ENCODE peak calls at places on chromosomes 6 and 20, in four cellular contexts. L, J, N and R are unnamed samples.

GRCh38 chr20:18414140-18414539 is 52.7 kb downstream of the DZANK1 start:
- DNase-seq in L (no peak), J (no peak), N (no peak), R (no peak)

GRCh38 chr6:162177733-162178132 is 549.8 kb downstream of the PRKN start:
- DNase-seq in L (peak; percentile 49), J (peak; percentile 69), N (peak; percentile 93), R (no peak)

GRCh38 chr6:98532004-98532403 is 302.4 kb upstream of the POU3F2 start:
- DNase-seq in L (no peak), J (no peak), N (no peak), R (no peak)

GRCh38 chr6:39891353-39891752 is 42.9 kb downstream of the MOCS1 start:
- DNase-seq in L (no peak), J (no peak), N (no peak), R (no peak)

GRCh38 chr6:14435291-14435690 is 317.7 kb downstream of the CD83 start:
- DNase-seq in L (no peak), J (peak; percentile 36), N (no peak), R (no peak)

GRCh38 chr6:3359973-3360726 is 96.7 kb downstream of the SLC22A23 start:
- DNase-seq in L (no peak), J (no peak), N (no peak), R (no peak)

GRCh38 chr6:145137425-145137824 is 597.9 kb downstream of the EPM2A start:
- DNase-seq in L (peak; percentile 51), J (peak; percentile 31), N (no peak), R (peak; percentile 28)

GRCh38 chr6:151384151-151384550 is 7.2 kb downstream of the ZBTB2 start:
- DNase-seq in L (no peak), J (no peak), N (no peak), R (no peak)

GRCh38 chr6:141050470-141050869 is 1082.3 kb upstream of the GJE1 start:
- DNase-seq in L (no peak), J (no peak), N (no peak), R (no peak)

GRCh38 chr20:6044102-6044501 is 9.8 kb downstream of the LRRN4 start:
- DNase-seq in L (no peak), J (no peak), N (no peak), R (no peak)